ENCODE peak calls at places on chromosome 16, in ten cellular contexts. One of them, this sample, is unnamed.

GRCh38 chr16:79964104-79964503 is 363.6 kb upstream of the MAF start:
- DNase-seq in left lung: no peak
- DNase-seq in stimulated activated CD8-positive, alpha-beta memory T cell treated with anti-CD3 and anti-CD28 coated beads, Interleukin-15, amount 100 ng/mL, for 24 hours: no peak
- DNase-seq in stimulated activated CD4-positive, alpha-beta T cell treated with anti-CD3 and anti-CD28 coated beads, Interleukin-2, amount 100 ng/mL, for 48 hours: no peak
- DNase-seq in GM23338: no peak
- DNase-seq in hypothalamus: no peak
- DNase-seq in NCI-H1092 treated with DMSO at 0.1 percent for 48 hours: no peak
- DNase-seq in activated naive CD8-positive, alpha-beta T cell treated with anti-CD3 and anti-CD28 coated beads, Interleukin-2, amount 50 U/mL, for 24 hours: no peak
- DNase-seq in GM04504: no peak
- DNase-seq in NCI-H1436: no peak
- DNase-seq in this sample: no peak

GRCh38 chr16:69930117-69930776 is 20.9 kb upstream of the CLEC18A start:
- DNase-seq in left lung: no peak
- DNase-seq in stimulated activated CD8-positive, alpha-beta memory T cell treated with anti-CD3 and anti-CD28 coated beads, Interleukin-15, amount 100 ng/mL, for 24 hours: no peak
- DNase-seq in stimulated activated CD4-positive, alpha-beta T cell treated with anti-CD3 and anti-CD28 coated beads, Interleukin-2, amount 100 ng/mL, for 48 hours: peak
- DNase-seq in GM23338: peak
- DNase-seq in hypothalamus: no peak
- DNase-seq in NCI-H1092 treated with DMSO at 0.1 percent for 48 hours: peak
- DNase-seq in activated naive CD8-positive, alpha-beta T cell treated with anti-CD3 and anti-CD28 coated beads, Interleukin-2, amount 50 U/mL, for 24 hours: peak
- DNase-seq in GM04504: peak
- DNase-seq in NCI-H1436: peak
- DNase-seq in this sample: no peak

GRCh38 chr16:57576429-57576870 is 34.0 kb downstream of the ADGRG5 start:
- DNase-seq in left lung: peak
- DNase-seq in stimulated activated CD8-positive, alpha-beta memory T cell treated with anti-CD3 and anti-CD28 coated beads, Interleukin-15, amount 100 ng/mL, for 24 hours: peak
- DNase-seq in stimulated activated CD4-positive, alpha-beta T cell treated with anti-CD3 and anti-CD28 coated beads, Interleukin-2, amount 100 ng/mL, for 48 hours: peak
- DNase-seq in GM23338: peak
- DNase-seq in hypothalamus: no peak
- DNase-seq in NCI-H1092 treated with DMSO at 0.1 percent for 48 hours: peak
- DNase-seq in activated naive CD8-positive, alpha-beta T cell treated with anti-CD3 and anti-CD28 coated beads, Interleukin-2, amount 50 U/mL, for 24 hours: peak
- DNase-seq in GM04504: peak
- DNase-seq in NCI-H1436: peak
- DNase-seq in this sample: peak

GRCh38 chr16:84810518-84811273 is 9.1 kb upstream of the CRISPLD2 start:
- DNase-seq in left lung: no peak
- DNase-seq in stimulated activated CD8-positive, alpha-beta memory T cell treated with anti-CD3 and anti-CD28 coated beads, Interleukin-15, amount 100 ng/mL, for 24 hours: no peak
- DNase-seq in stimulated activated CD4-positive, alpha-beta T cell treated with anti-CD3 and anti-CD28 coated beads, Interleukin-2, amount 100 ng/mL, for 48 hours: no peak
- DNase-seq in GM23338: no peak
- DNase-seq in hypothalamus: no peak
- DNase-seq in NCI-H1092 treated with DMSO at 0.1 percent for 48 hours: no peak
- DNase-seq in activated naive CD8-positive, alpha-beta T cell treated with anti-CD3 and anti-CD28 coated beads, Interleukin-2, amount 50 U/mL, for 24 hours: no peak
- DNase-seq in GM04504: peak
- DNase-seq in NCI-H1436: no peak
- DNase-seq in this sample: no peak

GRCh38 chr16:4477966-4478365 is 1.8 kb downstream of the HMOX2 start:
- DNase-seq in left lung: no peak
- DNase-seq in stimulated activated CD8-positive, alpha-beta memory T cell treated with anti-CD3 and anti-CD28 coated beads, Interleukin-15, amount 100 ng/mL, for 24 hours: no peak
- DNase-seq in stimulated activated CD4-positive, alpha-beta T cell treated with anti-CD3 and anti-CD28 coated beads, Interleukin-2, amount 100 ng/mL, for 48 hours: no peak
- DNase-seq in GM23338: peak
- DNase-seq in hypothalamus: no peak
- DNase-seq in NCI-H1092 treated with DMSO at 0.1 percent for 48 hours: no peak
- DNase-seq in activated naive CD8-positive, alpha-beta T cell treated with anti-CD3 and anti-CD28 coated beads, Interleukin-2, amount 50 U/mL, for 24 hours: no peak
- DNase-seq in GM04504: no peak
- DNase-seq in NCI-H1436: no peak
- DNase-seq in this sample: no peak

GRCh38 chr16:70416748-70417616 is 21.9 kb downstream of the ST3GAL2 start:
- DNase-seq in left lung: no peak
- DNase-seq in stimulated activated CD8-positive, alpha-beta memory T cell treated with anti-CD3 and anti-CD28 coated beads, Interleukin-15, amount 100 ng/mL, for 24 hours: no peak
- DNase-seq in stimulated activated CD4-positive, alpha-beta T cell treated with anti-CD3 and anti-CD28 coated beads, Interleukin-2, amount 100 ng/mL, for 48 hours: no peak
- DNase-seq in GM23338: no peak
- DNase-seq in hypothalamus: no peak
- DNase-seq in NCI-H1092 treated with DMSO at 0.1 percent for 48 hours: peak
- DNase-seq in activated naive CD8-positive, alpha-beta T cell treated with anti-CD3 and anti-CD28 coated beads, Interleukin-2, amount 50 U/mL, for 24 hours: no peak
- DNase-seq in GM04504: no peak
- DNase-seq in NCI-H1436: no peak
- DNase-seq in this sample: no peak

GRCh38 chr16:88785106-88785924 is at the start of gene PIEZO1:
- DNase-seq in left lung: peak
- DNase-seq in stimulated activated CD8-positive, alpha-beta memory T cell treated with anti-CD3 and anti-CD28 coated beads, Interleukin-15, amount 100 ng/mL, for 24 hours: peak
- DNase-seq in stimulated activated CD4-positive, alpha-beta T cell treated with anti-CD3 and anti-CD28 coated beads, Interleukin-2, amount 100 ng/mL, for 48 hours: peak
- DNase-seq in GM23338: peak
- DNase-seq in hypothalamus: no peak
- DNase-seq in NCI-H1092 treated with DMSO at 0.1 percent for 48 hours: peak
- DNase-seq in activated naive CD8-positive, alpha-beta T cell treated with anti-CD3 and anti-CD28 coated beads, Interleukin-2, amount 50 U/mL, for 24 hours: peak
- DNase-seq in GM04504: no peak
- DNase-seq in NCI-H1436: peak
- DNase-seq in this sample: no peak

GRCh38 chr16:85888405-85889331 is 10.3 kb upstream of the IRF8 start:
- DNase-seq in left lung: no peak
- DNase-seq in stimulated activated CD8-positive, alpha-beta memory T cell treated with anti-CD3 and anti-CD28 coated beads, Interleukin-15, amount 100 ng/mL, for 24 hours: no peak
- DNase-seq in stimulated activated CD4-positive, alpha-beta T cell treated with anti-CD3 and anti-CD28 coated beads, Interleukin-2, amount 100 ng/mL, for 48 hours: no peak
- DNase-seq in GM23338: no peak
- DNase-seq in hypothalamus: no peak
- DNase-seq in NCI-H1092 treated with DMSO at 0.1 percent for 48 hours: no peak
- DNase-seq in activated naive CD8-positive, alpha-beta T cell treated with anti-CD3 and anti-CD28 coated beads, Interleukin-2, amount 50 U/mL, for 24 hours: peak
- DNase-seq in GM04504: peak
- DNase-seq in NCI-H1436: no peak
- DNase-seq in this sample: no peak